ENCODE peak calls at places on chromosomes 3 and 15, in nine cellular contexts. M is fibroblast of lung, C is neural progenitor cell, T is OCI-LY7, X is IMR-90, H is astrocyte, D is neuronal stem cell, F is mammary epithelial cell, W is GM23338. Q is an unnamed sample. For H3K4me1, the result is how much of the 10 kb centered on the place peaks cover.

GRCh38 chr3:113005622-113006021 is 14.8 kb downstream of the GTPBP8 start:
- DNase-seq in D (no peak), C (no peak), H (no peak), X (no peak), M (no peak), T (no peak), F (no peak), W (no peak), Q (no peak)

GRCh38 chr3:134535186-134535974 is 49.5 kb downstream of the CEP63 start:
- DNase-seq in D (no peak), W (no peak), F (no peak), H (peak), M (no peak), T (no peak), C (no peak), X (no peak), Q (no peak)

GRCh38 chr15:91961357-91961756 is 107.8 kb downstream of the SLCO3A1 start:
- DNase-seq in T (no peak), W (no peak), X (no peak), M (no peak), D (no peak), F (peak), C (no peak), H (no peak), Q (no peak)

GRCh38 chr3:129383292-129383860 is 45.1 kb downstream of the EFCAB12 start:
- DNase-seq in X (peak), M (peak), C (peak), T (peak), H (peak), D (peak), W (peak), F (peak), Q (no peak)

GRCh38 chr3:187678869-187679268 is 8.7 kb upstream of the SST start:
- DNase-seq in C (peak), M (peak), F (peak), D (peak), X (peak), W (peak), H (peak), T (peak), Q (no peak)

GRCh38 chr3:120167488-120167887 is 73.2 kb upstream of the GSK3B start:
- DNase-seq in M (no peak), T (no peak), W (no peak), C (no peak), D (no peak), F (no peak), X (no peak), H (no peak), Q (no peak)

GRCh38 chr15:99435761-99436346 is 129.9 kb upstream of the MEF2A start:
- DNase-seq in W (no peak), C (no peak), F (no peak), T (no peak), X (no peak), M (no peak), D (no peak), H (no peak), Q (no peak)

GRCh38 chr3:11567516-11568467 is 75.9 kb downstream of the VGLL4 start:
- DNase-seq in D (no peak), W (no peak), X (peak), H (peak), M (peak), F (peak), C (no peak), T (no peak), Q (peak)

GRCh38 chr3:102141096-102141912 is 292.0 kb downstream of the NFKBIZ start:
- DNase-seq in F (no peak), D (no peak), H (peak), W (no peak), T (no peak), C (no peak), M (peak), X (peak), Q (no peak)

GRCh38 chr3:53046171-53047170 is 598 bp upstream of the SFMBT1 start:
- DNase-seq in F (no peak), H (no peak), C (peak), D (peak), M (peak), X (peak), T (peak), W (peak), Q (no peak)

GRCh38 chr3:187112934-187113793 is 26.1 kb downstream of the RPL39L start:
- DNase-seq in F (peak), H (peak), M (peak), T (peak), D (no peak), W (peak), C (no peak), X (peak), Q (no peak)

GRCh38 chr3:42590989-42591756 is 513 bp downstream of the SS18L2 start:
- DNase-seq in T (peak), X (no peak), W (peak), D (no peak), H (no peak), F (no peak), C (peak), M (no peak), Q (no peak)

GRCh38 chr3:120203016-120203415 is 82.0 kb downstream of the GPR156 start:
- DNase-seq in T (no peak), F (peak), W (peak), X (peak), M (peak), C (no peak), D (no peak), H (peak), Q (no peak)

GRCh38 chr3:133476971-133477375 is 77.1 kb downstream of the BFSP2 start:
- DNase-seq in C (no peak), M (no peak), T (peak), F (no peak), W (no peak), H (no peak), D (no peak), X (no peak), Q (no peak)

GRCh38 chr3:133475245-133476010 is 75.6 kb downstream of the BFSP2 start:
- DNase-seq in H (no peak), F (no peak), D (no peak), T (peak), M (no peak), C (no peak), X (no peak), W (no peak), Q (no peak)

GRCh38 chr3:133472242-133472641 is 72.4 kb downstream of the BFSP2 start:
- DNase-seq in W (peak), H (no peak), X (no peak), F (peak), T (no peak), D (no peak), C (peak), M (peak), Q (no peak)

GRCh38 chr3:133472889-133473288 is 73.0 kb downstream of the BFSP2 start:
- DNase-seq in T (peak), D (no peak), X (no peak), C (peak), M (no peak), H (no peak), F (no peak), W (no peak), Q (no peak)

GRCh38 chr3:133474251-133474801 is 74.5 kb downstream of the BFSP2 start:
- DNase-seq in C (peak), T (no peak), D (no peak), X (peak), M (peak), H (peak), W (no peak), F (no peak), Q (no peak)
- H3K4me1 ChIP-seq in C (half or more), T (half or more), D (under half), X (under half), M (under half), H (under half), W (under half), F (under half), Q (under half)

GRCh38 chr3:46950177-46950576 is 26.4 kb downstream of the CCDC12 start:
- DNase-seq in M (no peak), H (no peak), X (no peak), F (no peak), W (no peak), T (no peak), C (no peak), D (no peak), Q (no peak)

GRCh38 chr3:46952813-46953212 is 23.7 kb downstream of the CCDC12 start:
- DNase-seq in D (no peak), T (no peak), X (no peak), F (no peak), H (no peak), W (no peak), C (no peak), M (no peak), Q (no peak)

GRCh38 chr3:46948830-46949671 is 27.5 kb downstream of the CCDC12 start:
- DNase-seq in F (no peak), W (peak), H (no peak), X (no peak), M (no peak), T (no peak), D (no peak), C (no peak), Q (no peak)

GRCh38 chr3:46947981-46948791 is 28.4 kb downstream of the CCDC12 start:
- DNase-seq in D (no peak), M (peak), W (no peak), F (peak), C (no peak), X (peak), H (peak), T (no peak), Q (peak)

DNA sequence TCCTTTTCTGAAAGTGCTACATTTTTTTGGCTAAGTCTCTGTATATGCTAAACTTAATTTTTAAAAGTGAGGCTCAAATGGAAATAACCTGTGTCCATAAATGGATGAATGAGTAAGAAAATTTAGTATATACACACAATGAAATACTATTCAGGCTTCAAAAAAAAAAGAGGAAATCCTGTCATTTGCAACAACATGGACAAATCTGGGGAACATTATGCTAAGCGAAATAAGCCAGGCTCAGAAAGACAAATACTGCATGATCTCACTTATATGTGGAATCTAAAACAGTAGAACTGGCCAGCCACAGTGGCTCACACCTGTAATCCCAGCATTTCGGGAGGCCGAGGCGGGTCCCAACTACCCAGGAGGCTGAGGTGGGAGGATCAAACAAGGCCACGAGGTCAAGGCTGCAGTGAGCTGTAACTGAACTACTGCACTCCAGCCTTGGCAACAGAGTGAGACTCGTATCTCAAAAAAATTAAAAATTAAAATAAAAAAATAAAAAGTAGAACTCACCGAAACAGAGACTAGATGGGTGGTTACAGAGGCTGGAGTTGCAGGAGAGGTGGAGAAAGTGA is 25.8 kb downstream of the CCDC12 start:
- DNase-seq in M (no peak), T (no peak), X (no peak), H (no peak), D (no peak), F (no peak), C (no peak), W (no peak), Q (no peak)
- H2AFZ ChIP-seq in M (no peak), T (no peak), X (no peak), H (no peak), D (no peak), F (no peak), C (no peak), W (no peak), Q (no peak)

GRCh38 chr15:61198722-61199121 is 30.4 kb downstream of the RORA start:
- DNase-seq in D (no peak), X (no peak), T (no peak), F (no peak), M (no peak), H (no peak), W (peak), C (peak), Q (no peak)
- H3K4me1 ChIP-seq in D (under half), X (under half), T (under half), F (under half), M (under half), H (under half), W (under half), C (under half), Q (under half)

GRCh38 chr15:67033012-67033411 is 32.4 kb upstream of the SMAD3 start:
- DNase-seq in X (no peak), W (peak), D (no peak), T (no peak), H (no peak), M (no peak), C (no peak), F (no peak), Q (no peak)
- H2AFZ ChIP-seq in X (peak), W (peak), D (no peak), T (no peak), H (peak), M (no peak), C (peak), F (no peak), Q (no peak)

GRCh38 chr15:25802285-25802830 is 60.8 kb downstream of the ATP10A start:
- DNase-seq in X (no peak), C (no peak), W (no peak), T (no peak), H (no peak), D (no peak), M (no peak), F (no peak), Q (no peak)

GRCh38 chr15:25800761-25801515 is 62.2 kb downstream of the ATP10A start:
- DNase-seq in F (no peak), D (no peak), C (no peak), T (no peak), M (no peak), W (no peak), X (no peak), H (no peak), Q (no peak)

GRCh38 chr15:25799906-25800700 is 63.0 kb downstream of the ATP10A start:
- DNase-seq in F (no peak), D (no peak), M (no peak), X (no peak), T (no peak), H (no peak), C (no peak), W (no peak), Q (no peak)

GRCh38 chr15:25803036-25803435 is 60.1 kb downstream of the ATP10A start:
- DNase-seq in D (no peak), H (no peak), F (no peak), C (no peak), T (peak), X (no peak), M (no peak), W (no peak), Q (no peak)

GRCh38 chr15:25801586-25802284 is 61.4 kb downstream of the ATP10A start:
- DNase-seq in H (no peak), W (no peak), T (no peak), M (no peak), C (no peak), X (no peak), F (no peak), D (no peak), Q (no peak)
- H3K4me1 ChIP-seq in H (under half), W (under half), T (half or more), M (under half), C (under half), X (under half), F (under half), D (under half), Q (under half)

DNA sequence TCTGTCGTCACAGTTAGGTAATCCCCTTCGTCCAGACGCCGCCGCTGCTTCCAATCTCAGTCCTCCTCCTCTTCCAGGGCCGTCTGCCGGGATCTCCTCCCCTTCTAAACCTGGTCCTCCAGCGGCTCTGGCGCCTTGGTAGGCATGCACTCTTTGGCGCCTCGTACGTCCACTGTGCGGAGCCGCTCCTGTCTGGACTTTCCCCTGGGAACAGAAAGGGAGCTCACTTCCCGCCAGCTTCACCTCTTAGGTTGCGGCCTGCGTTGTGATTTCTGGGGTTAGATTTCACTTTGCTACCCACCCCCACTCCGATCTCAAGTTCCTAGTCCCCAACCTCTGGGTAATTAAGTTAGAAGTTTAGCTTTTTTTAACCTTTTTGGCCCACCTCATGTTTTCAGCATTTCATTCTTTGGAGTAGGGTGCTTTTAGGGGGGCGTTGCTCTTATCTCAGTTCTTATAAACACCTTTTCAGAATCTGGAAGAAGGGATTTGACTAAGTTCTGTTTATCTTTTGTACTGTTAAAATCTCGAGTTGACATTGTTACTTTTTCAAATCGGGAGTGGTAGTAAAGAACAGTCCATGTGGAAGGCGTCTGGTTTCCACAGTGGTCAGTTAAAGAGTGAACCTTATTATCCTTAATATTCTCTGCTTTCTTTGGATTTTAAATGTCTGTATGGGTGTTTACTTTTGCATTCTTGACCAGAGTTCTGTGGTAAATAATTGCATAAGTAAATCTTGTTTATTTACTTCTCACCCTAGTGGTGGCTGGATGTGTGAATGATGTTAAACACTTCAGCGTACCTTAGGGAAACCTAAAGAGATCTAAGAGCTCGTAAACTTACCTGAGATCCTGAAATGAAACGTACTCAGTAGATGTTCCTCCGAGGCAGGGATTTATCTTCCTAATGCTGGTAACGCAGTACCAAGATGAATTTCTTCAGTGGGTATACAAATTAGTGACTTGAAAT is 611 bp downstream of the CTDSPL2 start:
- DNase-seq in C (peak), H (peak), F (peak), D (no peak), X (peak), T (peak), M (no peak), W (peak), Q (peak)
- H2AFZ ChIP-seq in C (no peak), H (peak), F (peak), D (peak), X (peak), T (peak), M (peak), W (no peak), Q (peak)

GRCh38 chr3:12655701-12656100 is 8.2 kb downstream of the RAF1 start:
- DNase-seq in D (no peak), W (no peak), T (no peak), X (no peak), C (no peak), F (no peak), H (no peak), M (no peak), Q (no peak)
- H3K4me1 ChIP-seq in D (under half), W (under half), T (under half), X (under half), C (under half), F (under half), H (under half), M (under half), Q (under half)

Q was measured in keratinocyte.